ENCODE peak calls at places on chromosomes 4 and X, in ten cellular contexts. D, N, G, X, P, M, H, S, C and W are unnamed samples.

GRCh38 chr4:165505991-165506779 is 127.4 kb downstream of the CPE start:
- DNase-seq in D (no peak), N (peak), G (no peak), X (peak), P (no peak), M (no peak), H (no peak), S (no peak), C (no peak), W (no peak)

GRCh38 chrX:57134702-57135101 is 2.5 kb downstream of the SPIN2A start:
- DNase-seq in D (no peak), N (peak), G (no peak), X (peak), P (no peak), M (no peak), H (no peak), S (no peak), C (no peak), W (no peak)

GRCh38 chrX:43560247-43560946 is 95.7 kb upstream of the MAOA start:
- DNase-seq in D (no peak), N (no peak), G (no peak), X (no peak), P (no peak), M (no peak), H (no peak), S (no peak), C (no peak), W (no peak)

GRCh38 chr4:100935090-100935489 is 412.2 kb downstream of the PPP3CA start:
- DNase-seq in D (no peak), N (peak), G (no peak), X (peak), P (no peak), M (no peak), H (no peak), S (no peak), C (peak), W (no peak)

GRCh38 chr4:182179105-182179504 is 64.1 kb upstream of the TENM3 start:
- DNase-seq in D (no peak), N (peak), G (no peak), X (no peak), P (no peak), M (no peak), H (no peak), S (no peak), C (no peak), W (no peak)

GRCh38 chrX:7689791-7690412 is 153.1 kb upstream of the VCX start:
- DNase-seq in D (no peak), N (no peak), G (no peak), X (no peak), P (no peak), M (no peak), H (no peak), S (no peak), C (no peak), W (no peak)

GRCh38 chrX:13432776-13433605 is 113.1 kb upstream of the ATXN3L start:
- DNase-seq in D (no peak), N (peak), G (no peak), X (no peak), P (no peak), M (no peak), H (no peak), S (no peak), C (no peak), W (no peak)

GRCh38 chr4:8744083-8744805 is 127.4 kb downstream of the HMX1 start:
- DNase-seq in D (no peak), N (no peak), G (no peak), X (no peak), P (peak), M (no peak), H (no peak), S (no peak), C (no peak), W (peak)

GRCh38 chrX:148871422-148872152 is 371.2 kb downstream of the AFF2 start:
- DNase-seq in D (no peak), N (peak), G (no peak), X (no peak), P (no peak), M (no peak), H (peak), S (peak), C (no peak), W (no peak)

GRCh38 chr4:133596459-133596858 is 447.4 kb downstream of the PCDH10 start:
- DNase-seq in D (no peak), N (no peak), G (peak), X (no peak), P (no peak), M (no peak), H (no peak), S (no peak), C (no peak), W (no peak)

GRCh38 chrX:119694601-119695534 is 1.9 kb upstream of the SEPTIN6 start:
- DNase-seq in D (no peak), N (no peak), G (no peak), X (no peak), P (no peak), M (no peak), H (no peak), S (no peak), C (peak), W (no peak)

GRCh38 chrX:68439341-68439740 is 6.0 kb upstream of the OPHN1 start:
- DNase-seq in D (no peak), N (no peak), G (no peak), X (no peak), P (no peak), M (no peak), H (no peak), S (no peak), C (no peak), W (no peak)

GRCh38 chrX:24019448-24019847 is 7.5 kb downstream of the KLHL15 start:
- DNase-seq in D (no peak), N (no peak), G (no peak), X (no peak), P (no peak), M (no peak), H (no peak), S (no peak), C (no peak), W (no peak)

GRCh38 chr4:99649208-99649607 is 8.4 kb downstream of the C4orf54 start:
- DNase-seq in D (no peak), N (no peak), G (no peak), X (no peak), P (no peak), M (no peak), H (no peak), S (no peak), C (no peak), W (no peak)

GRCh38 chrX:29065477-29065876 is 478.2 kb downstream of the IL1RAPL1 start:
- DNase-seq in D (no peak), N (no peak), G (no peak), X (no peak), P (no peak), M (no peak), H (no peak), S (no peak), C (no peak), W (no peak)

GRCh38 chrX:153925739-153926593 is at the start of gene ARHGAP4:
- DNase-seq in D (no peak), N (no peak), G (peak), X (no peak), P (peak), M (peak), H (peak), S (no peak), C (no peak), W (no peak)

GRCh38 chr4:89338206-89338605 is 30.6 kb upstream of the GPRIN3 start:
- DNase-seq in D (no peak), N (no peak), G (no peak), X (no peak), P (no peak), M (no peak), H (no peak), S (no peak), C (no peak), W (no peak)

GRCh38 chrX:100650841-100651240 is 6.8 kb downstream of the SRPX2 start:
- DNase-seq in D (no peak), N (no peak), G (no peak), X (no peak), P (no peak), M (no peak), H (no peak), S (no peak), C (no peak), W (no peak)

GRCh38 chr4:158254328-158254727 is 44.0 kb downstream of the TMEM144 start:
- DNase-seq in D (no peak), N (no peak), G (no peak), X (no peak), P (no peak), M (no peak), H (no peak), S (no peak), C (no peak), W (no peak)

DNA sequence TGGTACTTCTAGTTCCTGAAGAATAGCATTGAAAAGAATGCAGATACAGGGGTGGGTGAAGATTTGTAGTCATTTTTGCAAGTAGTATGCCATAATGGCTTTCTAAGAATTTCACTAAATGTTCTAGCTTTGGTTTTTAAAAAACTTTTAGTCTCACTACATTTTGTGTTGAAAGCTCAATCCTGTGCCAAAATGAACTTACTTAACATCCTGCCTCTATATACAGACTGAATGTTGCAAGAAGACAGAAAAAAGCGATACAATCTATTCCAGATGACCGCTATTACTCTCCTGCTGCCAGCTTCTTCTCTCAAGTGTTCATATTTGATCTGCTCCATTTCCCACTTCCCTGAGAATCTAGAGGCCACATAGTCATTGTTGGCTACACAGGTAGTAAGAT is 977.0 kb upstream of the ADGRL3 start:
- DNase-seq in D (no peak), N (peak), G (no peak), X (no peak), P (no peak), M (no peak), H (no peak), S (no peak), C (no peak), W (no peak)
- TF ChIP-seq CTCF in D (no peak), N (no peak), G (no peak), X (no peak), P (no peak), M (no peak), H (no peak), S (no peak), C (no peak), W (no peak)

DNA sequence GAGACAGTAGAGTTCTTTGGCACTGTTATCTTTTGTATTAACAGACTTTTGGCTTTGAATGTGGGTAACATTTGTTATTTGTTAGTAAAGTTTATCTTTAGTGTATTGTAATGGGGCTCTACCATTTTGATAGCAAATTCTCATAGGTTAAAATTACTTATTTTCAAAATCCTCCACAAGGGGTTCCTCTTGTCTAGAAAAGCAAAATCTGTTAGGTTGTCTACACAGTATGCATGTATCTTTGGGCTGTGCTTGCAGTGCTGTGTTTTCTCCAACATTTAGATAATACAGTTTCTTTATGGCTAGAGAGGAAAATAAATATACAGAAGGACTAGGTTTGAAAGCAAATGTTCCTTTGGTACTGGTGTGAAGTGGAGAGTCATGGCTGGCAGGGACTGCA is 40.2 kb downstream of the POLR2B start:
- DNase-seq in D (no peak), N (no peak), G (no peak), X (no peak), P (no peak), M (no peak), H (no peak), S (no peak), C (no peak), W (no peak)
- TF ChIP-seq CTCF in D (no peak), N (no peak), G (no peak), X (peak), P (no peak), M (no peak), H (no peak), S (no peak), C (no peak), W (peak)

GRCh38 chr4:48554606-48555005 is 64.6 kb downstream of the ZAR1 start:
- DNase-seq in D (no peak), N (no peak), G (no peak), X (no peak), P (no peak), M (no peak), H (no peak), S (no peak), C (no peak), W (no peak)

GRCh38 chr4:48556268-48556667 is 66.2 kb downstream of the ZAR1 start:
- DNase-seq in D (no peak), N (no peak), G (no peak), X (no peak), P (no peak), M (no peak), H (no peak), S (no peak), C (no peak), W (no peak)

GRCh38 chr4:48553720-48554119 is 63.7 kb downstream of the ZAR1 start:
- DNase-seq in D (no peak), N (no peak), G (no peak), X (no peak), P (no peak), M (no peak), H (no peak), S (no peak), C (no peak), W (no peak)

GRCh38 chr4:48558026-48558425 is 68.0 kb downstream of the ZAR1 start:
- DNase-seq in D (no peak), N (no peak), G (no peak), X (no peak), P (no peak), M (no peak), H (no peak), S (no peak), C (no peak), W (no peak)

DNA sequence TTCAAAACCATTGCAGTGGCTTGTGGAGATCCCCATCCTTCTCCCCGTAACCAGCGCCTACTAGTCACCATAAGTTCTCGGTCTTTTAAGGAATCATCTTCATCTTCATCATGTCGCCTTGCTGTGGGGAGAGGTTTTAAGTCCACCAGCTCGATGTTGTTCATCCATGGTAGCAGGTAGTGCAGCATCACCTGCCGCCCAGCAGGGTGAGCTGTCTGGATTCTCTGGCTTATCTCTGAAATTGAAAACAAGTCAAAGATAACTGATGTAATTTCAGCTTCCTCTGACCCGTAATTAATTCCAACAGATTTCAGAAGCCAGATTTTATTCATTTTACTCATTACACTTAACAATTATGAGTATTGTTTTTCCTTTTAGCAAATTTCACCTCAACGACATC is 67.4 kb downstream of the ZAR1 start:
- DNase-seq in D (no peak), N (peak), G (peak), X (peak), P (no peak), M (no peak), H (no peak), S (no peak), C (peak), W (no peak)
- TF ChIP-seq CTCF in D (no peak), N (peak), G (peak), X (peak), P (no peak), M (no peak), H (peak), S (no peak), C (no peak), W (peak)

GRCh38 chr4:6087669-6088068 is 69.4 kb upstream of the C4orf50 start:
- DNase-seq in D (no peak), N (peak), G (peak), X (peak), P (no peak), M (no peak), H (no peak), S (peak), C (peak), W (no peak)
- TF ChIP-seq CTCF in D (peak), N (no peak), G (peak), X (peak), P (peak), M (peak), H (peak), S (peak), C (peak), W (peak)

GRCh38 chr4:6610856-6611430 is 29.5 kb upstream of the MRFAP1 start:
- DNase-seq in D (no peak), N (no peak), G (no peak), X (no peak), P (no peak), M (no peak), H (no peak), S (no peak), C (no peak), W (peak)
- TF ChIP-seq CTCF in D (no peak), N (no peak), G (no peak), X (no peak), P (no peak), M (no peak), H (no peak), S (no peak), C (no peak), W (no peak)

GRCh38 chr4:112231779-112232713 is at the start of gene AP1AR:
- DNase-seq in D (peak), N (peak), G (peak), X (peak), P (peak), M (peak), H (peak), S (peak), C (peak), W (peak)
- TF ChIP-seq CTCF in D (no peak), N (peak), G (peak), X (peak), P (peak), M (peak), H (peak), S (peak), C (no peak), W (peak)

DNA sequence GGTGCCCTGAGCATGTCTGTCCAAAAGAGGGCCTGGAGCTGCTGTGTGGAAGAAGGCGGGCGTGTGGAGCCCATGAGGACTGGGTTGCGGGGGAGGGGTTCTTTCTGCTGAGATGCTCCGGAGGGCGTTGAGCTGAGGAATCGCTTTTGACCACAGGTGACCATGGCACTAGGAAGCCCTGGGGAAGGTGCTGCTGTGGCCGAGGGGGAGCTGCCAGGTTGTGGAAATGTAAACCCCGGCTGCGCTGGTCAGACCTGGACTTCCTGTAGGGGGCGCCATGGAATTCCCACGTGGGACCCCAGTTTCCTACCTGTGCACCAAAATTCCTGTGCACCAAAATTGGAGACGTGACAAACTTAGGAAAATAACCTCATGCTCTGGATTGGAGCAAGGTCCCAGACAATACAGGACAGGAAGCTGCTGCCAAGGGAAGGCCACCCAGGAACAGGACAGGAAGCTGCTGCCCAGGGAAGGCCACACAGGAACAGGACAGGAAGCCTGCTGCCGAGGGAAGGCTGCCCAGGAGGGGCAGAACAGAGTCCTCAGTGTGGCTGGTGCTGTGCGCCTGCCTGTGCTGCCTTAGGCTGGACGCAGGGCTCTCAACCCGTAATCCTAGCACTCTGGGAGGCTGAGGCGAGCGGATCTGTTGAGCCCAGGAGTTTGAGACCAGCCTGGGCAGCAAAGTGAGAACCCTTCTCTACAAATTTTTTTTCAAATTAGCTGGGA is 28.4 kb upstream of the UVSSA start:
- DNase-seq in D (no peak), N (no peak), G (peak), X (no peak), P (no peak), M (peak), H (no peak), S (no peak), C (no peak), W (peak)
- TF ChIP-seq CTCF in D (no peak), N (peak), G (peak), X (peak), P (peak), M (no peak), H (peak), S (peak), C (peak), W (peak)

GRCh38 chrX:123859828-123860505 is at the start of gene XIAP:
- DNase-seq in D (peak), N (peak), G (peak), X (peak), P (peak), M (peak), H (peak), S (peak), C (peak), W (peak)
- TF ChIP-seq CTCF in D (no peak), N (no peak), G (no peak), X (no peak), P (no peak), M (no peak), H (no peak), S (no peak), C (no peak), W (peak)

DNA sequence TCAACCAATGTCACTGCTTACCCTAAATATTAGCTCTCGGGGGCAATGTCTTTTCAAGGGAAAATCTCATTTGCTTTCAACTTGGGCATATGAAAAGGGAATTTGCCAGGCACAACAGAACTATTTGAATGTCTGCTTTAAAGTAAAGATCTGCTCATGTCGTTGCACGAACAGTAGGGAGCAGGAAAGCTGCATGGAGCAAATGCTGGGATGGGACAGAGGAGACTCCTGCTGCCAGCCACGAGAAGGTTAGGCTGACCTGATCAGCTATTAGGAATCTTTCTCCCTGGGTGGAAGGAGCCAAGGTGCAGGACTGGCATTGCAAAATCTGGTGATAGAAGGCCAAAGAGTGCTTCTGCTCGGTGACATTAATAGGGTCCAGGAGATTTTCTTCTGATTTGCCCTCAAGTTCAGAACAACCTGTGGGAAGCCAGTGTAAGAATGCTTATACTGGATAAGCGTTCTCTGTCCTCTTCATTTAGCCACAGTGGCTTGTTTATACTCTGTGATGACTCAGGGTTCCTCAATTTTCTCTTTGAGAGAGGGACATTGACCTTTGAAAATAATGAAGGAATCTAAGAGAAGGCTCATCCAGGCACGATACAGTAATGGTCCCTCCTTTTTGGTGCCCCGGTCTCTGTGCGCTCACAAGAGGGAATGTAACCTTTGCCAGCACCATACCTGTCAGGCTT is 22.9 kb downstream of the FHL1 start:
- DNase-seq in D (no peak), N (no peak), G (no peak), X (no peak), P (no peak), M (no peak), H (no peak), S (peak), C (no peak), W (no peak)
- TF ChIP-seq CTCF in D (no peak), N (no peak), G (no peak), X (no peak), P (peak), M (no peak), H (no peak), S (peak), C (no peak), W (peak)